ENCODE peak calls at places on chromosomes 7 and 10, in seven cellular contexts. H is right cardiac atrium; S is lower leg skin; I is NCI-H2081; X is stimulated activated CD8-positive, alpha-beta memory T cell treated with anti-CD3 and anti-CD28 coated beads, Interleukin-4, amount 100 ng/mL, for 1 hour; P is RPMI7951; V is SW 1271. C is an unnamed sample.

GRCh38 chr7:135338151-135338550 is 104.5 kb downstream of the STRA8 start:
- DNase-seq in H (no peak), S (no peak), I (no peak), X (no peak), P (no peak), V (no peak), C (no peak)

GRCh38 chr7:144826248-144826647 is 9.6 kb downstream of the TPK1 start:
- DNase-seq in H (no peak), S (no peak), I (no peak), X (no peak), P (no peak), V (no peak), C (no peak)

GRCh38 chr7:155804897-155805825 is 7.1 kb downstream of the SHH start:
- DNase-seq in H (no peak), S (no peak), I (peak; percentile 76), X (no peak), P (peak; percentile 49), V (peak; percentile 55), C (no peak)

GRCh38 chr7:98212532-98213041 is 1.3 kb downstream of the BHLHA15 start:
- DNase-seq in H (no peak), S (no peak), I (no peak), X (no peak), P (no peak), V (no peak), C (no peak)

GRCh38 chr7:33639552-33640197 is 265.7 kb upstream of the BMPER start:
- DNase-seq in H (no peak), S (no peak), I (no peak), X (no peak), P (peak; percentile 21), V (no peak), C (no peak)

GRCh38 chr7:3754488-3755365 is 453.7 kb downstream of the SDK1 start:
- DNase-seq in H (peak; percentile 58), S (no peak), I (peak; percentile 96), X (no peak), P (peak; percentile 13), V (no peak), C (no peak)

GRCh38 chr10:130929422-130930325 is 381.8 kb downstream of the TCERG1L start:
- DNase-seq in H (no peak), S (no peak), I (peak; percentile 4), X (no peak), P (no peak), V (no peak), C (no peak)

GRCh38 chr7:27346531-27347260 is 104.1 kb downstream of the EVX1 start:
- DNase-seq in H (peak; percentile 58), S (peak; percentile 39), I (peak; percentile 2), X (no peak), P (peak; percentile 80), V (no peak), C (no peak)

GRCh38 chr7:36736827-36737211 is 12.5 kb upstream of the AOAH start:
- DNase-seq in H (no peak), S (no peak), I (no peak), X (no peak), P (no peak), V (no peak), C (no peak)

GRCh38 chr10:123381271-123381670 is 227.1 kb downstream of the BUB3 start:
- DNase-seq in H (no peak), S (no peak), I (no peak), X (no peak), P (peak; percentile 33), V (no peak), C (no peak)

GRCh38 chr10:12540341-12540781 is 191.0 kb downstream of the CAMK1D start:
- DNase-seq in H (no peak), S (no peak), I (no peak), X (no peak), P (no peak), V (no peak), C (no peak)

GRCh38 chr10:132179551-132180392 is 7.0 kb upstream of the DPYSL4 start:
- DNase-seq in H (no peak), S (no peak), I (no peak), X (no peak), P (no peak), V (no peak), C (no peak)

GRCh38 chr10:35639021-35639521 is 3.0 kb downstream of the FZD8 start:
- DNase-seq in H (no peak), S (no peak), I (no peak), X (no peak), P (no peak), V (no peak), C (no peak)

GRCh38 chr10:49359349-49360231 is 36.3 kb downstream of the DRGX start:
- DNase-seq in H (no peak), S (no peak), I (peak; percentile 13), X (no peak), P (peak; percentile 41), V (no peak), C (no peak)

GRCh38 chr10:43027331-43027955 is 49.4 kb upstream of the RET start:
- DNase-seq in H (no peak), S (no peak), I (no peak), X (no peak), P (no peak), V (no peak), C (no peak)

GRCh38 chr7:2107386-2108085 is 125.2 kb downstream of the MAD1L1 start:
- DNase-seq in H (no peak), S (no peak), I (no peak), X (no peak), P (peak; percentile 88), V (no peak), C (no peak)

GRCh38 chr7:56081626-56082340 is 11.0 kb downstream of the PHKG1 start:
- DNase-seq in H (no peak), S (no peak), I (no peak), X (no peak), P (no peak), V (no peak), C (no peak)

GRCh38 chr7:137476937-137477336 is 133.4 kb upstream of the PTN start:
- DNase-seq in H (no peak), S (no peak), I (no peak), X (no peak), P (no peak), V (no peak), C (no peak)

GRCh38 chr7:77553123-77553522 is 16.0 kb downstream of the PTPN12 start:
- DNase-seq in H (no peak), S (no peak), I (no peak), X (no peak), P (no peak), V (no peak), C (no peak)

GRCh38 chr7:1529383-1530116 is 952 bp upstream of the MAFK start:
- DNase-seq in H (no peak), S (no peak), I (no peak), X (no peak), P (no peak), V (no peak), C (no peak)

GRCh38 chr10:25701651-25702050 is 232.4 kb upstream of the MYO3A start:
- DNase-seq in H (no peak), S (no peak), I (no peak), X (no peak), P (peak; percentile 15), V (no peak), C (no peak)

GRCh38 chr7:76037310-76037709 is 10.5 kb downstream of the STYXL1 start:
- DNase-seq in H (no peak), S (peak; percentile 59), I (no peak), X (no peak), P (peak; percentile 69), V (peak; percentile 7), C (no peak)

GRCh38 chr10:4687397-4687796 is 138.6 kb upstream of the AKR1E2 start:
- DNase-seq in H (no peak), S (no peak), I (no peak), X (no peak), P (no peak), V (no peak), C (no peak)

GRCh38 chr7:75875113-75876080 is 3.4 kb upstream of the RHBDD2 start:
- DNase-seq in H (no peak), S (no peak), I (no peak), X (no peak), P (no peak), V (no peak), C (no peak)

GRCh38 chr10:123147635-123148413 is at the start of gene HMX2:
- DNase-seq in H (no peak), S (no peak), I (no peak), X (no peak), P (no peak), V (no peak), C (no peak)

GRCh38 chr10:100825946-100826660 is 80.7 kb downstream of the PAX2 start:
- DNase-seq in H (no peak), S (no peak), I (no peak), X (no peak), P (no peak), V (no peak), C (no peak)

GRCh38 chr10:54444184-54444583 is 356.8 kb downstream of the PCDH15 start:
- DNase-seq in H (no peak), S (no peak), I (no peak), X (no peak), P (no peak), V (no peak), C (no peak)

GRCh38 chr7:7504910-7505704 is 30.6 kb downstream of the COL28A1 start:
- DNase-seq in H (no peak), S (no peak), I (no peak), X (no peak), P (no peak), V (no peak), C (no peak)

GRCh38 chr7:55912748-55913158 is 25.5 kb downstream of the ZNF713 start:
- DNase-seq in H (no peak), S (no peak), I (no peak), X (no peak), P (no peak), V (no peak), C (no peak)